ENCODE peak calls at places on chromosome 22, in five cellular contexts. H is upper lobe of left lung, Q is HepG2, U is K562, O is GM12878. P is an unnamed sample.

GRCh38 chr22:28903719-28904118 is 20.3 kb downstream of the ZNRF3 start:
- ATAC-seq in H (no peak), Q (no peak), U (no peak), O (no peak), P (no peak)

GRCh38 chr22:36467946-36468345 is 13.5 kb downstream of the TXN2 start:
- ATAC-seq in H (no peak), Q (no peak), U (peak), O (no peak), P (no peak)

GRCh38 chr22:35390933-35391332 is 9.0 kb upstream of the MCM5 start:
- ATAC-seq in H (no peak), Q (no peak), U (no peak), O (no peak), P (no peak)

GRCh38 chr22:49776891-49777290 is 50.8 kb downstream of the BRD1 start:
- ATAC-seq in H (no peak), Q (no peak), U (no peak), O (no peak), P (no peak)

GRCh38 chr22:20128902-20129746 is 2.5 kb upstream of the ZDHHC8 start:
- ATAC-seq in H (no peak), Q (peak), U (peak), O (peak), P (no peak)

GRCh38 chr22:33116846-33117547 is 58.8 kb upstream of the SYN3 start:
- ATAC-seq in H (no peak), Q (no peak), U (no peak), O (no peak), P (no peak)

GRCh38 chr22:27952779-27953178 is 33.7 kb upstream of the PITPNB start:
- ATAC-seq in H (no peak), Q (no peak), U (no peak), O (no peak), P (no peak)

GRCh38 chr22:39268645-39269044 is 23.9 kb upstream of the PDGFB start:
- ATAC-seq in H (no peak), Q (no peak), U (no peak), O (no peak), P (no peak)

GRCh38 chr22:19223617-19224016 is 45.1 kb upstream of the SLC25A1 start:
- ATAC-seq in H (no peak), Q (no peak), U (peak), O (no peak), P (no peak)

GRCh38 chr22:31623634-31624312 is 38.2 kb downstream of the PISD start:
- ATAC-seq in H (no peak), Q (no peak), U (no peak), O (no peak), P (no peak)

GRCh38 chr22:49735411-49736311 is 92.0 kb downstream of the BRD1 start:
- ATAC-seq in H (peak), Q (peak), U (peak), O (no peak), P (no peak)

GRCh38 chr22:39266398-39267030 is 21.7 kb upstream of the PDGFB start:
- ATAC-seq in H (no peak), Q (peak), U (peak), O (peak), P (peak)

GRCh38 chr22:23256138-23256932 is 76.0 kb downstream of the BCR start:
- ATAC-seq in H (no peak), Q (no peak), U (no peak), O (no peak), P (no peak)

GRCh38 chr22:40668611-40669390 is 10.5 kb upstream of the MCHR1 start:
- ATAC-seq in H (no peak), Q (peak), U (no peak), O (peak), P (no peak)

GRCh38 chr22:19238900-19239299 is 52.6 kb downstream of the CLTCL1 start:
- ATAC-seq in H (no peak), Q (no peak), U (no peak), O (no peak), P (peak)

GRCh38 chr22:29311468-29312217 is 3.9 kb downstream of the RASL10A start:
- ATAC-seq in H (no peak), Q (no peak), U (no peak), O (no peak), P (peak)

GRCh38 chr22:45476814-45477213 is 25.9 kb upstream of the FBLN1 start:
- ATAC-seq in H (no peak), Q (peak), U (no peak), O (no peak), P (peak)

GRCh38 chr22:35472488-35472887 is 68.1 kb upstream of the RASD2 start:
- ATAC-seq in H (no peak), Q (no peak), U (no peak), O (no peak), P (no peak)

GRCh38 chr22:33932997-33933396 is 12.7 kb upstream of the LARGE1 start:
- ATAC-seq in H (no peak), Q (no peak), U (no peak), O (no peak), P (no peak)

GRCh38 chr22:32862936-32863661 is 61.6 kb downstream of the TIMP3 start:
- ATAC-seq in H (no peak), Q (no peak), U (no peak), O (no peak), P (no peak)

GRCh38 chr22:45672564-45673481 is 1.2 kb downstream of the ATXN10 start:
- ATAC-seq in H (peak), Q (peak), U (peak), O (peak), P (peak)

GRCh38 chr22:19203839-19204238 is 25.3 kb upstream of the SLC25A1 start:
- ATAC-seq in H (no peak), Q (no peak), U (peak), O (no peak), P (no peak)

GRCh38 chr22:22935546-22936157 is 48.0 kb downstream of the IGLL5 start:
- ATAC-seq in H (no peak), Q (no peak), U (peak), O (peak), P (no peak)

GRCh38 chr22:39724390-39724789 is 153.8 kb downstream of the CACNA1I start:
- ATAC-seq in H (no peak), Q (no peak), U (peak), O (peak), P (no peak)

GRCh38 chr22:28015676-28016601 is 96.9 kb upstream of the PITPNB start:
- ATAC-seq in H (no peak), Q (no peak), U (no peak), O (no peak), P (no peak)

GRCh38 chr22:35631597-35631996 is 14.5 kb upstream of the MB start:
- ATAC-seq in H (no peak), Q (peak), U (peak), O (peak), P (no peak)

GRCh38 chr22:20127869-20128618 is 3.6 kb upstream of the ZDHHC8 start:
- ATAC-seq in H (no peak), Q (no peak), U (peak), O (no peak), P (no peak)

GRCh38 chr22:39907605-39908097 is 6.8 kb downstream of the GRAP2 start:
- ATAC-seq in H (no peak), Q (no peak), U (peak), O (peak), P (no peak)

GRCh38 chr22:22244337-22245250 is at the start of gene VPREB1:
- ATAC-seq in H (no peak), Q (no peak), U (no peak), O (no peak), P (no peak)

GRCh38 chr22:50269573-50270301 is 443 bp downstream of the MAPK11 start:
- ATAC-seq in H (no peak), Q (no peak), U (peak), O (peak), P (peak)

GRCh38 chr22:49600891-49601431 is 226.7 kb downstream of the BRD1 start:
- ATAC-seq in H (no peak), Q (no peak), U (no peak), O (no peak), P (no peak)

GRCh38 chr22:22960307-22960706 is 72.7 kb downstream of the IGLL5 start:
- ATAC-seq in H (no peak), Q (peak), U (no peak), O (peak), P (no peak)

GRCh38 chr22:36404436-36404835 is 16.7 kb upstream of the MYH9 start:
- ATAC-seq in H (no peak), Q (no peak), U (no peak), O (no peak), P (no peak)

GRCh38 chr22:32079110-32080089 is 36.3 kb downstream of the SLC5A1 start:
- ATAC-seq in H (no peak), Q (no peak), U (no peak), O (no peak), P (no peak)

GRCh38 chr22:50548913-50549790 is 3.5 kb downstream of the KLHDC7B start:
- ATAC-seq in H (no peak), Q (no peak), U (no peak), O (no peak), P (no peak)

GRCh38 chr22:21055880-21056319 is 10.2 kb downstream of the LRRC74B start:
- ATAC-seq in H (no peak), Q (no peak), U (peak), O (no peak), P (no peak)

GRCh38 chr22:20552450-20552894 is 45.1 kb downstream of the MED15 start:
- ATAC-seq in H (peak), Q (peak), U (no peak), O (no peak), P (peak)

GRCh38 chr22:49792107-49792506 is 35.6 kb downstream of the BRD1 start:
- ATAC-seq in H (no peak), Q (no peak), U (no peak), O (no peak), P (no peak)

GRCh38 chr22:45577746-45578523 is 75.3 kb downstream of the FBLN1 start:
- ATAC-seq in H (peak), Q (peak), U (peak), O (peak), P (peak)

GRCh38 chr22:26395926-26396325 is 33.1 kb upstream of the ASPHD2 start:
- ATAC-seq in H (no peak), Q (no peak), U (no peak), O (no peak), P (no peak)

GRCh38 chr22:26394787-26395186 is 34.3 kb upstream of the ASPHD2 start:
- ATAC-seq in H (no peak), Q (no peak), U (no peak), O (no peak), P (no peak)

GRCh38 chr22:26401726-26402125 is 27.3 kb upstream of the ASPHD2 start:
- ATAC-seq in H (no peak), Q (no peak), U (peak), O (no peak), P (no peak)

GRCh38 chr22:26399288-26399687 is 29.8 kb upstream of the ASPHD2 start:
- ATAC-seq in H (no peak), Q (no peak), U (peak), O (peak), P (no peak)

GRCh38 chr22:26398741-26399153 is 30.3 kb upstream of the ASPHD2 start:
- ATAC-seq in H (no peak), Q (peak), U (peak), O (peak), P (no peak)
- TF ChIP-seq EP300 in H (no peak), Q (no peak), U (no peak), O (no peak), P (no peak)

GRCh38 chr22:38112361-38112760 is 1.9 kb upstream of the BAIAP2L2 start:
- ATAC-seq in H (no peak), Q (no peak), U (no peak), O (no peak), P (no peak)
- TF ChIP-seq POLR2A in H (no peak), Q (no peak), U (no peak), O (no peak), P (no peak)

GRCh38 chr22:44431256-44431655 is 66.8 kb downstream of the RTL6 start:
- ATAC-seq in H (no peak), Q (no peak), U (no peak), O (no peak), P (no peak)
- TF ChIP-seq POLR2AphosphoS5 in H (no peak), Q (no peak), U (no peak), O (no peak), P (no peak)

GRCh38 chr22:30422481-30423295 is 2.9 kb upstream of the MTFP1 start:
- ATAC-seq in H (peak), Q (peak), U (peak), O (no peak), P (peak)
- TF ChIP-seq EP300 in H (no peak), Q (no peak), U (no peak), O (no peak), P (no peak)

GRCh38 chr22:46727813-46728364 is 10.2 kb downstream of the CERK start:
- ATAC-seq in H (no peak), Q (no peak), U (no peak), O (no peak), P (no peak)
- TF ChIP-seq POLR2A in H (no peak), Q (no peak), U (no peak), O (no peak), P (no peak)

GRCh38 chr22:42615092-42615859 is 593 bp upstream of the POLDIP3 start:
- ATAC-seq in H (peak), Q (peak), U (peak), O (peak), P (peak)
- TF ChIP-seq POLR2AphosphoS5 in H (peak), Q (peak), U (peak), O (peak), P (peak)

DNA sequence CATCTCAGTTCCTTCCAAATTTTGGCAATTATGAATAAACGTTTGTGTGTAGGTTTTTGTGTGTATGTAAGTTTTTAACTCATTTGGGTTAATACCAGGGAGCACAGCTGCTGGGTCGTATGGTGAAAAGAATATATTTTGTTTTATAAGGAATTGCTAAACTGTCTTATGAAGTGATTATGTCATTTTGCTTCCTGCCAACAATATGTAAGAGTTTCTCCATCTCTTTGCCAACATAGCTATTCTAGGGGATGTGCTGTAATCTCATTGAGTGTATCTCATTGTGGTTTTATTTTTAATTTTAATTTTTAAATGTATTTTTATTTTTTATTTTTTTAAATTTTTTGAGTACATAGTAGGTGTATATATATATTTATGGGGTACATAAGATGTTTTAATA is 27.3 kb downstream of the BCL2L13 start:
- ATAC-seq in H (no peak), Q (no peak), U (no peak), O (no peak), P (no peak)
- TF ChIP-seq EP300 in H (no peak), Q (no peak), U (no peak), O (no peak), P (no peak)

GRCh38 chr22:24554316-24555159 is at the start of gene GUCD1:
- ATAC-seq in H (no peak), Q (peak), U (peak), O (peak), P (peak)
- TF ChIP-seq POLR2A in H (peak), Q (peak), U (no peak), O (peak), P (peak)

GRCh38 chr22:37560682-37561208 is 465 bp downstream of the CDC42EP1 start:
- ATAC-seq in H (no peak), Q (peak), U (peak), O (no peak), P (peak)
- TF ChIP-seq POLR2AphosphoS5 in H (peak), Q (peak), U (peak), O (no peak), P (peak)